ENCODE peak calls at places on chromosomes 1 and 21, in five cellular contexts. N is CD8-positive, alpha-beta T cell; X is K562; H is lower lobe of right lung; L is NCI-H1092 treated with DMSO at 0.1 percent for 48 hours. Y is an unnamed sample.

GRCh38 chr1:162475089-162475488 is 22.5 kb upstream of the UHMK1 start:
- DNase-seq in L (no peak), N (no peak), X (no peak), H (no peak), Y (no peak)

GRCh38 chr21:33078907-33079582 is 9.1 kb downstream of the OLIG1 start:
- DNase-seq in X (peak; percentile 76), L (no peak), N (peak; percentile 45), H (no peak), Y (no peak)

GRCh38 chr1:12384836-12385456 is 155.1 kb downstream of the VPS13D start:
- DNase-seq in X (no peak), L (no peak), N (no peak), H (no peak), Y (no peak)

GRCh38 chr1:223531742-223532341 is 133.7 kb downstream of the CAPN8 start:
- DNase-seq in N (no peak), H (peak; percentile 71), L (peak; percentile 63), X (peak; percentile 59), Y (peak; percentile 61)

GRCh38 chr1:30407862-30408580 is 315.4 kb downstream of the MATN1 start:
- DNase-seq in X (no peak), L (no peak), H (no peak), N (no peak), Y (no peak)

GRCh38 chr1:55313903-55314302 is 98.7 kb upstream of the USP24 start:
- DNase-seq in L (no peak), X (no peak), H (no peak), N (no peak), Y (no peak)

GRCh38 chr1:17621691-17622090 is 82.2 kb downstream of the ARHGEF10L start:
- DNase-seq in H (no peak), X (no peak), L (no peak), N (no peak), Y (no peak)

GRCh38 chr1:12179111-12179519 is 12.3 kb downstream of the TNFRSF1B start:
- DNase-seq in H (no peak), X (no peak), N (peak; percentile 96), L (no peak), Y (no peak)

GRCh38 chr1:167997037-167997575 is 60.2 kb upstream of the MPC2 start:
- DNase-seq in N (no peak), H (no peak), L (no peak), X (no peak), Y (no peak)

GRCh38 chr1:118785246-118785645 is 202.9 kb downstream of the TBX15 start:
- DNase-seq in N (no peak), H (no peak), L (no peak), X (no peak), Y (no peak)

GRCh38 chr1:28259935-28260802 is 851 bp downstream of the SESN2 start:
- DNase-seq in H (peak; percentile 79), X (peak; percentile 52), N (peak; percentile 30), L (peak; percentile 48), Y (peak; percentile 74)

GRCh38 chr1:228555074-228555989 is 68.2 kb downstream of the RNF187 start:
- DNase-seq in H (no peak), N (no peak), X (no peak), L (peak; percentile 58), Y (peak; percentile 21)

GRCh38 chr1:183567584-183567983 is 22.7 kb downstream of the NCF2 start:
- DNase-seq in N (no peak), X (peak; percentile 65), L (peak; percentile 13), H (peak; percentile 80), Y (no peak)

GRCh38 chr1:1318131-1318652 is 6.3 kb downstream of the INTS11 start:
- DNase-seq in N (no peak), H (peak; percentile 87), L (peak; percentile 30), X (no peak), Y (no peak)

GRCh38 chr1:13469343-13469742 is 44.5 kb downstream of the LRRC38 start:
- DNase-seq in X (peak; percentile 19), H (no peak), N (no peak), L (peak; percentile 1), Y (no peak)

GRCh38 chr1:239511865-239512264 is 125.5 kb downstream of the CHRM3 start:
- DNase-seq in L (no peak), N (no peak), X (no peak), H (no peak), Y (no peak)

GRCh38 chr21:44508711-44509445 is 31.1 kb downstream of the KRTAP10-1 start:
- DNase-seq in H (peak; percentile 32), X (no peak), L (no peak), N (no peak), Y (no peak)

GRCh38 chr1:150596976-150597375 is 17.6 kb upstream of the MCL1 start:
- DNase-seq in L (no peak), H (no peak), N (no peak), X (no peak), Y (no peak)

GRCh38 chr21:39611547-39612190 is 1.1 kb upstream of the B3GALT5 start:
- DNase-seq in H (no peak), L (no peak), X (no peak), N (no peak), Y (no peak)

GRCh38 chr1:53592521-53592982 is 133.4 kb downstream of the DMRTB1 start:
- DNase-seq in N (no peak), L (no peak), X (no peak), H (peak; percentile 87), Y (no peak)

GRCh38 chr1:203036135-203036534 is 9.8 kb downstream of the PPFIA4 start:
- DNase-seq in N (no peak), X (no peak), L (no peak), H (no peak), Y (no peak)

GRCh38 chr1:214637722-214638473 is 34.9 kb downstream of the CENPF start:
- DNase-seq in H (no peak), N (peak; percentile 28), X (peak; percentile 15), L (no peak), Y (peak; percentile 68)